ENCODE peak calls at places on chromosome 18, in nine cellular contexts. One of them, this sample, is unnamed.

GRCh38 chr18:2680216-2680792 is 24.8 kb downstream of the SMCHD1 start:
- ATAC-seq in upper lobe of right lung: no peak
- ATAC-seq in CD8-positive, alpha-beta T cell: no peak
- ATAC-seq in left cardiac atrium: no peak
- ATAC-seq in aorta: no peak
- ATAC-seq in PC-3: no peak
- ATAC-seq in activated B cell treated with CpG ODN at 0.5 μM for 24 hours: no peak
- ATAC-seq in activated naive CD8-positive, alpha-beta T cell treated with anti-CD3 and anti-CD28 coated beads, Interleukin-2, amount 50 U/mL, for 24 hours: no peak
- ATAC-seq in activated naive CD4-positive, alpha-beta T cell treated with anti-CD3 and anti-CD28 coated beads, Interleukin-2, amount 50 U/mL, for 72 hours: no peak
- ATAC-seq in this sample: no peak

GRCh38 chr18:48893559-48894265 is 57.1 kb downstream of the SMAD7 start:
- ATAC-seq in activated naive CD8-positive, alpha-beta T cell treated with anti-CD3 and anti-CD28 coated beads, Interleukin-2, amount 50 U/mL, for 24 hours: no peak
- ATAC-seq in left cardiac atrium: no peak
- ATAC-seq in activated naive CD4-positive, alpha-beta T cell treated with anti-CD3 and anti-CD28 coated beads, Interleukin-2, amount 50 U/mL, for 72 hours: no peak
- ATAC-seq in PC-3: no peak
- ATAC-seq in upper lobe of right lung: peak; percentile 4
- ATAC-seq in CD8-positive, alpha-beta T cell: no peak
- ATAC-seq in activated B cell treated with CpG ODN at 0.5 μM for 24 hours: no peak
- ATAC-seq in aorta: no peak
- ATAC-seq in this sample: no peak

GRCh38 chr18:62852851-62853250 is 137.5 kb downstream of the PHLPP1 start:
- ATAC-seq in activated B cell treated with CpG ODN at 0.5 μM for 24 hours: no peak
- ATAC-seq in aorta: no peak
- ATAC-seq in upper lobe of right lung: no peak
- ATAC-seq in activated naive CD8-positive, alpha-beta T cell treated with anti-CD3 and anti-CD28 coated beads, Interleukin-2, amount 50 U/mL, for 24 hours: no peak
- ATAC-seq in PC-3: no peak
- ATAC-seq in activated naive CD4-positive, alpha-beta T cell treated with anti-CD3 and anti-CD28 coated beads, Interleukin-2, amount 50 U/mL, for 72 hours: no peak
- ATAC-seq in CD8-positive, alpha-beta T cell: no peak
- ATAC-seq in left cardiac atrium: no peak
- ATAC-seq in this sample: no peak

GRCh38 chr18:55047546-55047945 is 88.3 kb upstream of the CCDC68 start:
- ATAC-seq in upper lobe of right lung: peak; percentile 27
- ATAC-seq in CD8-positive, alpha-beta T cell: no peak
- ATAC-seq in aorta: no peak
- ATAC-seq in activated naive CD8-positive, alpha-beta T cell treated with anti-CD3 and anti-CD28 coated beads, Interleukin-2, amount 50 U/mL, for 24 hours: no peak
- ATAC-seq in activated naive CD4-positive, alpha-beta T cell treated with anti-CD3 and anti-CD28 coated beads, Interleukin-2, amount 50 U/mL, for 72 hours: no peak
- ATAC-seq in activated B cell treated with CpG ODN at 0.5 μM for 24 hours: no peak
- ATAC-seq in PC-3: peak; percentile 34
- ATAC-seq in left cardiac atrium: no peak
- ATAC-seq in this sample: no peak

GRCh38 chr18:58716046-58716766 is 44.9 kb downstream of the MALT1 start:
- ATAC-seq in activated naive CD8-positive, alpha-beta T cell treated with anti-CD3 and anti-CD28 coated beads, Interleukin-2, amount 50 U/mL, for 24 hours: peak; percentile 61
- ATAC-seq in left cardiac atrium: no peak
- ATAC-seq in PC-3: no peak
- ATAC-seq in CD8-positive, alpha-beta T cell: peak; percentile 80
- ATAC-seq in upper lobe of right lung: no peak
- ATAC-seq in activated naive CD4-positive, alpha-beta T cell treated with anti-CD3 and anti-CD28 coated beads, Interleukin-2, amount 50 U/mL, for 72 hours: peak; percentile 72
- ATAC-seq in activated B cell treated with CpG ODN at 0.5 μM for 24 hours: peak; percentile 58
- ATAC-seq in aorta: no peak
- ATAC-seq in this sample: peak; percentile 78

GRCh38 chr18:5571592-5571991 is 27.8 kb upstream of the EPB41L3 start:
- ATAC-seq in activated B cell treated with CpG ODN at 0.5 μM for 24 hours: no peak
- ATAC-seq in aorta: peak; percentile 29
- ATAC-seq in activated naive CD8-positive, alpha-beta T cell treated with anti-CD3 and anti-CD28 coated beads, Interleukin-2, amount 50 U/mL, for 24 hours: no peak
- ATAC-seq in activated naive CD4-positive, alpha-beta T cell treated with anti-CD3 and anti-CD28 coated beads, Interleukin-2, amount 50 U/mL, for 72 hours: no peak
- ATAC-seq in PC-3: no peak
- ATAC-seq in left cardiac atrium: no peak
- ATAC-seq in CD8-positive, alpha-beta T cell: no peak
- ATAC-seq in upper lobe of right lung: no peak
- ATAC-seq in this sample: no peak

GRCh38 chr18:44521673-44522032 is 159.0 kb upstream of the SETBP1 start:
- ATAC-seq in activated B cell treated with CpG ODN at 0.5 μM for 24 hours: no peak
- ATAC-seq in upper lobe of right lung: no peak
- ATAC-seq in activated naive CD8-positive, alpha-beta T cell treated with anti-CD3 and anti-CD28 coated beads, Interleukin-2, amount 50 U/mL, for 24 hours: no peak
- ATAC-seq in left cardiac atrium: no peak
- ATAC-seq in activated naive CD4-positive, alpha-beta T cell treated with anti-CD3 and anti-CD28 coated beads, Interleukin-2, amount 50 U/mL, for 72 hours: no peak
- ATAC-seq in aorta: no peak
- ATAC-seq in PC-3: no peak
- ATAC-seq in CD8-positive, alpha-beta T cell: no peak
- ATAC-seq in this sample: no peak

GRCh38 chr18:62938451-62938850 is 223.1 kb downstream of the PHLPP1 start:
- ATAC-seq in activated naive CD4-positive, alpha-beta T cell treated with anti-CD3 and anti-CD28 coated beads, Interleukin-2, amount 50 U/mL, for 72 hours: no peak
- ATAC-seq in activated naive CD8-positive, alpha-beta T cell treated with anti-CD3 and anti-CD28 coated beads, Interleukin-2, amount 50 U/mL, for 24 hours: peak; percentile 36
- ATAC-seq in aorta: no peak
- ATAC-seq in CD8-positive, alpha-beta T cell: no peak
- ATAC-seq in upper lobe of right lung: no peak
- ATAC-seq in left cardiac atrium: no peak
- ATAC-seq in PC-3: no peak
- ATAC-seq in activated B cell treated with CpG ODN at 0.5 μM for 24 hours: peak; percentile 62
- ATAC-seq in this sample: no peak

GRCh38 chr18:35491689-35492077 is 6.1 kb downstream of the INO80C start:
- ATAC-seq in activated naive CD8-positive, alpha-beta T cell treated with anti-CD3 and anti-CD28 coated beads, Interleukin-2, amount 50 U/mL, for 24 hours: peak; percentile 67
- ATAC-seq in aorta: no peak
- ATAC-seq in CD8-positive, alpha-beta T cell: no peak
- ATAC-seq in activated B cell treated with CpG ODN at 0.5 μM for 24 hours: no peak
- ATAC-seq in left cardiac atrium: no peak
- ATAC-seq in activated naive CD4-positive, alpha-beta T cell treated with anti-CD3 and anti-CD28 coated beads, Interleukin-2, amount 50 U/mL, for 72 hours: no peak
- ATAC-seq in PC-3: no peak
- ATAC-seq in upper lobe of right lung: peak; percentile 51
- ATAC-seq in this sample: no peak